ENCODE peak calls at places on chromosomes 6 and 20, in eight cellular contexts. N, W, D, E, Y, T, X and C are unnamed samples.

GRCh38 chr6:11653028-11653583 is 115.6 kb downstream of the TMEM170B start:
- DNase-seq in N (no peak), W (no peak), D (no peak), E (no peak), Y (no peak), T (no peak), X (peak; percentile 45), C (no peak)

GRCh38 chr6:36596359-36596758 is 2.2 kb downstream of the SRSF3 start:
- DNase-seq in N (no peak), W (peak; percentile 4), D (no peak), E (no peak), Y (no peak), T (no peak), X (no peak), C (no peak)

GRCh38 chr6:154463573-154464419 is 46.7 kb downstream of the CNKSR3 start:
- DNase-seq in N (no peak), W (no peak), D (no peak), E (peak; percentile 70), Y (no peak), T (no peak), X (no peak), C (no peak)

GRCh38 chr20:59253779-59254319 is 46.6 kb upstream of the EDN3 start:
- DNase-seq in N (no peak), W (no peak), D (no peak), E (peak; percentile 13), Y (no peak), T (no peak), X (no peak), C (peak; percentile 12)

GRCh38 chr20:38146628-38147027 is 18.4 kb downstream of the TGM2 start:
- DNase-seq in N (no peak), W (no peak), D (no peak), E (no peak), Y (no peak), T (peak; percentile 63), X (no peak), C (no peak)

GRCh38 chr6:118750143-118750542 is 98.8 kb upstream of the CEP85L start:
- DNase-seq in N (no peak), W (no peak), D (no peak), E (no peak), Y (no peak), T (no peak), X (no peak), C (no peak)

GRCh38 chr6:38715016-38715809 is at the start of gene DNAH8:
- DNase-seq in N (no peak), W (no peak), D (no peak), E (peak; percentile 47), Y (no peak), T (peak; percentile 58), X (no peak), C (no peak)

GRCh38 chr20:19539191-19539590 is 218.9 kb upstream of the RIN2 start:
- DNase-seq in N (no peak), W (no peak), D (no peak), E (no peak), Y (no peak), T (no peak), X (no peak), C (no peak)

GRCh38 chr6:45438849-45439406 is 61.2 kb upstream of the SUPT3H start:
- DNase-seq in N (no peak), W (no peak), D (no peak), E (no peak), Y (no peak), T (no peak), X (no peak), C (no peak)

GRCh38 chr6:10316327-10316726 is 98.5 kb downstream of the TFAP2A start:
- DNase-seq in N (no peak), W (peak; percentile 70), D (no peak), E (no peak), Y (no peak), T (no peak), X (no peak), C (no peak)

GRCh38 chr6:14992382-14992781 is 253.5 kb upstream of the JARID2 start:
- DNase-seq in N (no peak), W (no peak), D (no peak), E (no peak), Y (no peak), T (no peak), X (no peak), C (no peak)
- H3K27me3 ChIP-seq in N (no peaks in the 10 kb centered on the region), W (no peaks in the 10 kb centered on the region), D (no peaks in the 10 kb centered on the region), E (no peaks in the 10 kb centered on the region), Y (no peaks in the 10 kb centered on the region), T (no peaks in the 10 kb centered on the region), X (no peaks in the 10 kb centered on the region), C (no peaks in the 10 kb centered on the region)

DNA sequence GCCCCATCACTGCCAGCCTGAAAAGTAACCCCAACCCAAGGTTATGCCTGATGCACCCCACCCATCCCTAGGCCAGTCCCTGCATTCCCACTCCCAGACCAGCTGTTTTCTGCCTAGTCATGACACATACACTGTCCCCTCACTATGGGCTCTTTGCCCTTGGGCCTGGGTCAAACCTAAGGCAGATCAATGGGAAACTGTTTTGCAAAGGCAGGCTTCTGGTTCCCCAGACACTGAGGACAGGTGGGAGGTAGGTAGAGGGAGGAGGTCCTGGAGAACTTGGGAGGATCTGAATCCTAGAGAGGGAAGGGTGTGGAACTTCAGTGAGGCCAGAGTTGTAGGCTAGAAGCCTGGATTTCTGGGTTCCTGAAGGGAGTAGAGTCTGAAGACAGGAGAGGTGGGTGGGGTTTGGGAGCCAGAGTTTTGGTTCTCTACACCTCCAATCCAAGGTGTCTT is 2.1 kb downstream of the CLIC1 start:
- DNase-seq in N (no peak), W (no peak), D (no peak), E (no peak), Y (no peak), T (no peak), X (no peak), C (no peak)
- H3K27ac ChIP-seq in N (no peak overlapping the region), W (peak overlapping the region; percentile 95), D (peak overlapping the region; percentile 94), E (peak overlapping the region; percentile 90), Y (peak overlapping the region; percentile 50), T (peak overlapping the region; percentile 49), X (peak overlapping the region; percentile 90), C (peak overlapping the region; percentile 30)

GRCh38 chr6:89750338-89750737 is 69.3 kb downstream of the MDN1 start:
- DNase-seq in N (no peak), W (no peak), D (no peak), E (no peak), Y (no peak), T (no peak), X (no peak), C (no peak)

GRCh38 chr6:89745096-89745495 is 74.5 kb downstream of the MDN1 start:
- DNase-seq in N (no peak), W (no peak), D (no peak), E (no peak), Y (no peak), T (no peak), X (no peak), C (no peak)

GRCh38 chr6:89745728-89746127 is 73.9 kb downstream of the MDN1 start:
- DNase-seq in N (no peak), W (no peak), D (no peak), E (no peak), Y (no peak), T (no peak), X (no peak), C (no peak)

GRCh38 chr6:89749918-89750317 is 69.7 kb downstream of the MDN1 start:
- DNase-seq in N (no peak), W (no peak), D (no peak), E (no peak), Y (no peak), T (no peak), X (no peak), C (no peak)
- H3K27me3 ChIP-seq in N (no peaks in the 10 kb centered on the region), W (no peaks in the 10 kb centered on the region), D (no peaks in the 10 kb centered on the region), E (no peaks in the 10 kb centered on the region), Y (no peaks in the 10 kb centered on the region), T (no peaks in the 10 kb centered on the region), X (no peaks in the 10 kb centered on the region), C (no peaks in the 10 kb centered on the region)

GRCh38 chr6:30760537-30760936 is 16.2 kb upstream of the IER3 start:
- DNase-seq in N (no peak), W (no peak), D (no peak), E (no peak), Y (no peak), T (peak; percentile 6), X (no peak), C (no peak)

GRCh38 chr6:30763618-30764489 is 19.5 kb upstream of the IER3 start:
- DNase-seq in N (no peak), W (no peak), D (no peak), E (no peak), Y (no peak), T (no peak), X (no peak), C (peak; percentile 76)

GRCh38 chr6:30761791-30762429 is 17.6 kb upstream of the IER3 start:
- DNase-seq in N (no peak), W (no peak), D (no peak), E (no peak), Y (no peak), T (no peak), X (no peak), C (no peak)

GRCh38 chr6:30766461-30767157 is 22.3 kb upstream of the IER3 start:
- DNase-seq in N (peak; percentile 23), W (no peak), D (no peak), E (no peak), Y (no peak), T (peak; percentile 71), X (no peak), C (no peak)

GRCh38 chr6:30763155-30763617 is 18.8 kb upstream of the IER3 start:
- DNase-seq in N (no peak), W (no peak), D (no peak), E (no peak), Y (no peak), T (no peak), X (no peak), C (no peak)
- H3K27ac ChIP-seq in N (no peak overlapping the region), W (no peak overlapping the region), D (no peak overlapping the region), E (peak overlapping the region; percentile 80), Y (peak overlapping the region; percentile 26), T (no peak overlapping the region), X (no peak overlapping the region), C (no peak overlapping the region)